ENCODE peak calls at places on chromosome 17, in six cellular contexts. One of them, this sample, is unnamed.

GRCh38 chr17:3318336-3318735 is 20.2 kb upstream of the OR3A1 start:
- DNase-seq in heart right ventricle: no peak
- DNase-seq in CD4-positive, alpha-beta memory T cell: no peak
- DNase-seq in colonic mucosa: no peak
- DNase-seq in amygdala: no peak
- DNase-seq in tibial artery: no peak
- DNase-seq in this sample: no peak

GRCh38 chr17:28193241-28193640 is 125.8 kb upstream of the TMEM97 start:
- DNase-seq in heart right ventricle: peak; percentile 16
- DNase-seq in CD4-positive, alpha-beta memory T cell: no peak
- DNase-seq in colonic mucosa: peak; percentile 27
- DNase-seq in amygdala: no peak
- DNase-seq in tibial artery: peak; percentile 69
- DNase-seq in this sample: no peak

GRCh38 chr17:14747576-14747940 is 446.7 kb downstream of the HS3ST3B1 start:
- DNase-seq in heart right ventricle: no peak
- DNase-seq in CD4-positive, alpha-beta memory T cell: no peak
- DNase-seq in colonic mucosa: no peak
- DNase-seq in amygdala: no peak
- DNase-seq in tibial artery: no peak
- DNase-seq in this sample: no peak

GRCh38 chr17:11404431-11404830 is 163.4 kb downstream of the SHISA6 start:
- DNase-seq in heart right ventricle: no peak
- DNase-seq in CD4-positive, alpha-beta memory T cell: no peak
- DNase-seq in colonic mucosa: peak; percentile 34
- DNase-seq in amygdala: no peak
- DNase-seq in tibial artery: no peak
- DNase-seq in this sample: no peak

GRCh38 chr17:77146882-77147281 is 6.1 kb downstream of the SEC14L1 start:
- DNase-seq in heart right ventricle: peak; percentile 35
- DNase-seq in CD4-positive, alpha-beta memory T cell: no peak
- DNase-seq in colonic mucosa: peak; percentile 69
- DNase-seq in amygdala: no peak
- DNase-seq in tibial artery: no peak
- DNase-seq in this sample: no peak

GRCh38 chr17:37339321-37339720 is 36.5 kb upstream of the C17orf78 start:
- DNase-seq in heart right ventricle: no peak
- DNase-seq in CD4-positive, alpha-beta memory T cell: no peak
- DNase-seq in colonic mucosa: no peak
- DNase-seq in amygdala: no peak
- DNase-seq in tibial artery: no peak
- DNase-seq in this sample: no peak

GRCh38 chr17:57051886-57052342 is 33.1 kb upstream of the AKAP1 start:
- DNase-seq in heart right ventricle: no peak
- DNase-seq in CD4-positive, alpha-beta memory T cell: no peak
- DNase-seq in colonic mucosa: no peak
- DNase-seq in amygdala: no peak
- DNase-seq in tibial artery: no peak
- DNase-seq in this sample: no peak

GRCh38 chr17:77857613-77858012 is 100.9 kb upstream of the TNRC6C start:
- DNase-seq in heart right ventricle: no peak
- DNase-seq in CD4-positive, alpha-beta memory T cell: no peak
- DNase-seq in colonic mucosa: no peak
- DNase-seq in amygdala: no peak
- DNase-seq in tibial artery: no peak
- DNase-seq in this sample: no peak

GRCh38 chr17:37743875-37744632 is 805 bp downstream of the HNF1B start:
- DNase-seq in heart right ventricle: no peak
- DNase-seq in CD4-positive, alpha-beta memory T cell: no peak
- DNase-seq in colonic mucosa: peak; percentile 64
- DNase-seq in amygdala: no peak
- DNase-seq in tibial artery: no peak
- DNase-seq in this sample: no peak

GRCh38 chr17:44039829-44040635 is 25.3 kb upstream of the TMEM101 start:
- DNase-seq in heart right ventricle: no peak
- DNase-seq in CD4-positive, alpha-beta memory T cell: no peak
- DNase-seq in colonic mucosa: no peak
- DNase-seq in amygdala: no peak
- DNase-seq in tibial artery: no peak
- DNase-seq in this sample: no peak

GRCh38 chr17:81349397-81350319 is 45.6 kb upstream of the BAHCC1 start:
- DNase-seq in heart right ventricle: no peak
- DNase-seq in CD4-positive, alpha-beta memory T cell: no peak
- DNase-seq in colonic mucosa: no peak
- DNase-seq in amygdala: no peak
- DNase-seq in tibial artery: no peak
- DNase-seq in this sample: peak; percentile 97